ENCODE peak calls at places on chromosomes 13 and 19, in nine cellular contexts. V is A549, B is ovary, W is testis, Y is IMR-90, Q is heart left ventricle, E is GM12878, D is NB4, H is transverse colon. T is an unnamed sample.

GRCh38 chr13:108996430-108996829 is 367.0 kb downstream of the MYO16 start:
- DNase-seq in V (no peak), B (no peak), W (no peak), Y (no peak), Q (no peak), E (no peak), D (peak), H (no peak), T (no peak)

GRCh38 chr19:6738726-6739389 is 622 bp upstream of the TRIP10 start:
- DNase-seq in V (no peak), B (peak), W (peak), Y (peak), Q (peak), E (no peak), D (no peak), H (peak), T (no peak)

GRCh38 chr19:38250821-38251563 is 5.2 kb downstream of the PPP1R14A start:
- DNase-seq in V (no peak), B (peak), W (peak), Y (no peak), Q (peak), E (no peak), D (no peak), H (peak), T (peak)

GRCh38 chr13:109694972-109695371 is 91.4 kb downstream of the IRS2 start:
- DNase-seq in V (no peak), B (no peak), W (no peak), Y (no peak), Q (no peak), E (no peak), D (peak), H (no peak), T (no peak)

GRCh38 chr19:57099199-57099661 is 20.6 kb upstream of the USP29 start:
- DNase-seq in V (peak), B (peak), W (peak), Y (peak), Q (peak), E (no peak), D (peak), H (peak), T (peak)

GRCh38 chr19:35034005-35034502 is 3.8 kb downstream of the SCN1B start:
- DNase-seq in V (no peak), B (peak), W (no peak), Y (no peak), Q (no peak), E (no peak), D (no peak), H (no peak), T (no peak)

GRCh38 chr13:107992542-107992941 is 222.8 kb downstream of the LIG4 start:
- DNase-seq in V (no peak), B (no peak), W (no peak), Y (no peak), Q (no peak), E (no peak), D (no peak), H (no peak), T (no peak)

GRCh38 chr19:9819590-9819898 is 665 bp upstream of the FBXL12 start:
- DNase-seq in V (peak), B (no peak), W (no peak), Y (no peak), Q (no peak), E (no peak), D (no peak), H (no peak), T (no peak)

GRCh38 chr13:42548731-42549554 is 25.0 kb upstream of the TNFSF11 start:
- DNase-seq in V (no peak), B (no peak), W (no peak), Y (no peak), Q (peak), E (peak), D (peak), H (peak), T (no peak)

GRCh38 chr13:31504918-31505317 is 234.4 kb upstream of the RXFP2 start:
- DNase-seq in V (no peak), B (no peak), W (no peak), Y (no peak), Q (no peak), E (no peak), D (peak), H (no peak), T (no peak)

GRCh38 chr13:107778094-107778493 is 437.2 kb downstream of the LIG4 start:
- DNase-seq in V (no peak), B (no peak), W (no peak), Y (no peak), Q (no peak), E (no peak), D (no peak), H (no peak), T (no peak)

GRCh38 chr19:15114153-15114540 is 6.9 kb downstream of the SYDE1 start:
- DNase-seq in V (no peak), B (no peak), W (no peak), Y (peak), Q (no peak), E (no peak), D (peak), H (no peak), T (no peak)

GRCh38 chr13:47481521-47481920 is 519.6 kb downstream of the SUCLA2 start:
- DNase-seq in V (no peak), B (no peak), W (no peak), Y (peak), Q (no peak), E (no peak), D (no peak), H (no peak), T (no peak)

GRCh38 chr19:13574933-13575332 is 68.7 kb upstream of the CACNA1A start:
- DNase-seq in V (peak), B (no peak), W (no peak), Y (peak), Q (no peak), E (no peak), D (no peak), H (no peak), T (no peak)

GRCh38 chr13:29594710-29595379 is 643 bp downstream of the SLC7A1 start:
- DNase-seq in V (peak), B (peak), W (peak), Y (peak), Q (peak), E (no peak), D (peak), H (peak), T (no peak)

GRCh38 chr19:16115309-16116039 is 3.8 kb downstream of the RAB8A start:
- DNase-seq in V (no peak), B (no peak), W (no peak), Y (no peak), Q (no peak), E (no peak), D (no peak), H (peak), T (no peak)

GRCh38 chr19:30272554-30272953 is 99.6 kb upstream of the ZNF536 start:
- DNase-seq in V (no peak), B (no peak), W (no peak), Y (no peak), Q (no peak), E (no peak), D (no peak), H (no peak), T (no peak)

GRCh38 chr19:9827325-9828238 is at the start of gene UBL5:
- DNase-seq in V (peak), B (peak), W (peak), Y (peak), Q (peak), E (peak), D (peak), H (peak), T (peak)

GRCh38 chr13:20492641-20493040 is 33.0 kb downstream of the CRYL1 start:
- DNase-seq in V (peak), B (no peak), W (peak), Y (peak), Q (no peak), E (no peak), D (peak), H (peak), T (no peak)

GRCh38 chr19:30395283-30395682 is 23.1 kb downstream of the ZNF536 start:
- DNase-seq in V (no peak), B (no peak), W (no peak), Y (no peak), Q (no peak), E (no peak), D (no peak), H (no peak), T (no peak)

GRCh38 chr19:37309834-37310575 is 60.9 kb upstream of the ZNF527 start:
- DNase-seq in V (no peak), B (no peak), W (no peak), Y (no peak), Q (no peak), E (no peak), D (peak), H (no peak), T (no peak)

DNA sequence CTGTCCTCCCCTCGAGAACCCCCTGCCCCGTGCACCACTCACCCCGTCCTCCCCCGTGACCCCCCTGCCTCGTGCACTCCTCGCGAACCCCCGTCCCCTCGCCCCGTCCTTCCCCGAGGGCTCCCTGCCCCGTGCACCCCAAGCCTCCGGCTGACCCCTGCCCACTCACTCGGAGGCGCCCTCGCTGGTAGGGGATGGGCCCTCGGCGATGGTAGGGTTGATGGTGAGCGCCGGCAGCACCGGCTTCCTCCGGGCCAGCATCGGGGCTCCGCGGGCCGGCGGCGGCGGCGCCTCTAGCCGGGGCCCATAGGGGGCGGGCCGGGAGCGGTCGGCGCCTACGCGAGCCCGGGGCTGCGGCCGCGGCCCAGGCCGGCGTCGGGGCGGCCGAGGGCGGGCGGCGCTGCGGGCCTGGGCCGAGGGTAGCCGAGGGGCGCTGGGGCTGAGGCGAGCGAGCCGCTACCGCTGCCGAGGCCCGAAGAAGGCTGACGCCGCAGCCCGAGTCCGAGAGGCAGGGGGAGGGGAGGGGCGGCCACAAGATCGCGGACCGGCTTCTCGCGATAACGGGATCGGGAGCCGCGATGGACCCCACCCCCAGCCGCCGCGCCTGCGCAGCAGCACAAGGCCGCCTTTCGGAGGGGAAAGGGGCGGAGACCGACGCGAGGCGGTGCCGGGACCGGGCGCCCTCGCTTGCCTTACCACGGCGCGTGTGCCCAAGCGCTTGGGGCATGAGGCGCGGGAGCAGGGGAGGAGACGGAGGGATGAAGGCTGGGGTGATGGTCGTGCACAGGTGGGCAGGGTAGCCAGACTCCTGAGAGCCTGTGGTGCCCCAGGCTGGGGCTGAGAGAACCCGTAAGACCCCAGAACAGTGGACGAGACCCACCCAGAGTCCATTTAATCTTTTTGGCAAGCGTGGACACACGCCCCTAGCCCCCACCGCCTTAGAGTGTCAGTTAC is at the start of gene MAP2K2:
- DNase-seq in V (peak), B (peak), W (peak), Y (peak), Q (peak), E (peak), D (peak), H (peak), T (peak)
- TF ChIP-seq POLR2A in V (peak), B (peak), W (no peak), Y (peak), Q (peak), E (peak), D (peak), H (peak), T (peak)

GRCh38 chr19:48873476-48874308 is 1.5 kb downstream of the PPP1R15A start:
- DNase-seq in V (no peak), B (no peak), W (peak), Y (no peak), Q (no peak), E (no peak), D (peak), H (no peak), T (no peak)

GRCh38 chr19:48874309-48875135 is 2.3 kb downstream of the PPP1R15A start:
- DNase-seq in V (peak), B (peak), W (no peak), Y (peak), Q (no peak), E (no peak), D (peak), H (peak), T (no peak)

GRCh38 chr19:48870048-48870447 is 1.6 kb upstream of the PLEKHA4 start:
- DNase-seq in V (no peak), B (no peak), W (no peak), Y (no peak), Q (no peak), E (no peak), D (no peak), H (no peak), T (no peak)

GRCh38 chr19:48872884-48873475 is 759 bp downstream of the PPP1R15A start:
- DNase-seq in V (peak), B (peak), W (peak), Y (peak), Q (peak), E (peak), D (peak), H (peak), T (peak)

DNA sequence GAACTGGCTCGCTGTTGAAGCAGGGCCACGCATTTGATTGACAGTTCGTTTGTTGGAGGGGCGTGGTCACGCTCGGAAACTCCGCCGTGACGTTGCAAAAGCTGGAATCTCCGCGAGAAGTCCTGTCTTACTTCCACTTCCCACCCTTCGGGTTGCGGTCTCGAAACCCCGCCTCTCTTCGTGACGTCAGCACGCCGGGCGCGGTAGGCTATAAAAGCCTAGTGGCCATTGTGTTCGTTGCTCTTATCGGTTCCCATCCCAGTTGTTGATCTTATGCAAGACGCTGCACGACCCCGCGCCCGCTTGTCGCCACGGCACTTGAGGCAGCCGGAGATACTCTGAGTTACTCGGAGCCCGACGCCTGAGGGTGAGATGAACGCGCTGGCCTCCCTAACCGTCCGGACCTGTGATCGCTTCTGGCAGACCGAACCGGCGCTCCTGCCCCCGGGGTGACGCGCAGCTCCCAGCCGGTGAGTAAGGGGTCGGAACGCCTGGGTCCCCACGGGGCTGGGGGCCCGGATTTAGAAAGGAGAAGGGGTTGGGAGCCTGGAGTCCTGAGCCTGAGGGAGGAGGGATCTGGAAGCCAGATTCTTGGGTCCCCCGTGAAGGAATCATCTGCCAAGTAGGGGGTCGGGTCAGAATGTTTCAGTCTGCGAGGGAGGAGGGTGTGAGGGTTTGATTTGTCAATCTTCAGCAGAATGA is at the start of gene PPP1R15A:
- DNase-seq in V (peak), B (peak), W (peak), Y (peak), Q (peak), E (peak), D (peak), H (peak), T (peak)
- TF ChIP-seq CTCF in V (no peak), B (no peak), W (peak), Y (no peak), Q (no peak), E (no peak), D (no peak), H (peak), T (no peak)

DNA sequence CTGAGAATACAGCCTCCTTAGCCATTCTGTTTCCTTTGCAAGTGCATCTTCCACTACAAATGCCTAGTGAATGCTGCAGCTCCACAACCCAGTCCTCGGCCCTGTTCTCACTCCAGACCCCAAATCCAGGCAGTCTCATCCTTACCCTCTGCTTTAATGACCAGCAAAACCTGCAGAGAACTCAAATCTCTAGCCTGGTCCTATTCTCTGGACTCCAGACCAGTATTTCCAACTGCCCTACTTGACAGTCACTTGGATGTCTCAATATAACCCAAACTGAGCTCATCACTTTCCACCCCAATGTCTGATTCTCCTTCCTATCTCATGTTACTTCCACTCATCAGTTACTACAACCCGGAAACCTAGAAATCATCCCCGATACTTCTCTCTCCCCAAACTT is 2.6 kb upstream of the EBPL start:
- DNase-seq in V (no peak), B (no peak), W (no peak), Y (no peak), Q (no peak), E (no peak), D (no peak), H (no peak), T (no peak)
- TF ChIP-seq POLR2A in V (no peak), B (no peak), W (no peak), Y (no peak), Q (no peak), E (no peak), D (no peak), H (no peak), T (no peak)

GRCh38 chr13:110877737-110878136 is 37.1 kb downstream of the ANKRD10 start:
- DNase-seq in V (no peak), B (no peak), W (no peak), Y (peak), Q (no peak), E (no peak), D (no peak), H (no peak), T (no peak)
- TF ChIP-seq CTCF in V (no peak), B (no peak), W (no peak), Y (no peak), Q (no peak), E (no peak), D (no peak), H (no peak), T (no peak)

T was measured in right lobe of liver.